ENCODE peak calls at places on chromosome 13, in six cellular contexts. I is left cardiac atrium; D is RPMI8226; J is Jurkat, Clone E6-1; U is endodermal cell; S is astrocyte of the spinal cord. C is an unnamed sample.

GRCh38 chr13:72170571-72170970 is 303.6 kb upstream of the DACH1 start:
- DNase-seq in I (no peak), D (no peak), J (no peak), U (no peak), S (no peak), C (no peak)

GRCh38 chr13:37011788-37012187 is 11.2 kb downstream of the EXOSC8 start:
- DNase-seq in I (no peak), D (no peak), J (no peak), U (no peak), S (no peak), C (no peak)

GRCh38 chr13:89227356-89227755 is 1556.2 kb downstream of the SLITRK5 start:
- DNase-seq in I (no peak), D (no peak), J (no peak), U (no peak), S (peak), C (no peak)

GRCh38 chr13:60396783-60397692 is at the start of gene TDRD3:
- DNase-seq in I (peak), D (peak), J (peak), U (peak), S (peak), C (peak)

GRCh38 chr13:105336706-105337582 is 1198.5 kb downstream of the EFNB2 start:
- DNase-seq in I (no peak), D (no peak), J (no peak), U (no peak), S (peak), C (no peak)

GRCh38 chr13:112453207-112453829 is 77.2 kb downstream of the SPACA7 start:
- DNase-seq in I (no peak), D (no peak), J (no peak), U (peak), S (no peak), C (no peak)

GRCh38 chr13:28636078-28636477 is 22.9 kb upstream of the POMP start:
- DNase-seq in I (no peak), D (no peak), J (no peak), U (no peak), S (peak), C (no peak)

GRCh38 chr13:110126391-110126961 is 180.5 kb downstream of the COL4A1 start:
- DNase-seq in I (peak), D (no peak), J (no peak), U (peak), S (peak), C (peak)

GRCh38 chr13:104460553-104460952 is 1394.3 kb upstream of the SLC10A2 start:
- DNase-seq in I (no peak), D (no peak), J (no peak), U (no peak), S (peak), C (no peak)

GRCh38 chr13:105552078-105552477 is 983.4 kb downstream of the EFNB2 start:
- DNase-seq in I (no peak), D (no peak), J (peak), U (no peak), S (no peak), C (no peak)

GRCh38 chr13:32733685-32734084 is 147.4 kb downstream of the PDS5B start:
- DNase-seq in I (no peak), D (no peak), J (no peak), U (no peak), S (no peak), C (no peak)

GRCh38 chr13:59680429-59681024 is 483.2 kb downstream of the DIAPH3 start:
- DNase-seq in I (no peak), D (peak), J (peak), U (no peak), S (peak), C (no peak)

GRCh38 chr13:25752957-25753540 is 298.8 kb downstream of the SHISA2 start:
- DNase-seq in I (peak), D (peak), J (peak), U (no peak), S (peak), C (no peak)

GRCh38 chr13:44843403-44843802 is 145.9 kb downstream of the NUFIP1 start:
- DNase-seq in I (no peak), D (no peak), J (no peak), U (no peak), S (no peak), C (no peak)

GRCh38 chr13:30042272-30042671 is 191.9 kb upstream of the UBL3 start:
- DNase-seq in I (no peak), D (no peak), J (no peak), U (peak), S (no peak), C (no peak)

GRCh38 chr13:113904411-113904810 is 40.5 kb upstream of the GAS6 start:
- DNase-seq in I (peak), D (no peak), J (peak), U (peak), S (no peak), C (no peak)

GRCh38 chr13:28865312-28865711 is 45.2 kb downstream of the MTUS2 start:
- DNase-seq in I (no peak), D (no peak), J (no peak), U (no peak), S (no peak), C (no peak)

GRCh38 chr13:99702687-99703319 is 201.5 kb downstream of the TM9SF2 start:
- DNase-seq in I (no peak), D (no peak), J (no peak), U (peak), S (no peak), C (no peak)

GRCh38 chr13:75544681-75545333 is 4.8 kb upstream of the UCHL3 start:
- DNase-seq in I (no peak), D (no peak), J (no peak), U (no peak), S (no peak), C (no peak)

GRCh38 chr13:37615271-37615670 is 16.7 kb upstream of the POSTN start:
- DNase-seq in I (no peak), D (no peak), J (no peak), U (no peak), S (no peak), C (no peak)